ENCODE peak calls at places on chromosomes 13 and 19, in eight cellular contexts. One of them, this sample, is unnamed.

GRCh38 chr13:97124237-97124636 is 97.9 kb upstream of the MBNL2 start:
- DNase-seq in lower lobe of right lung: no peak
- DNase-seq in CD8-positive, alpha-beta memory T cell: no peak
- DNase-seq in A549: no peak
- DNase-seq in psoas muscle: no peak
- DNase-seq in upper lobe of right lung: no peak
- DNase-seq in tibial nerve: no peak
- DNase-seq in IMR-90: no peak
- DNase-seq in this sample: no peak

GRCh38 chr19:27772059-27772458 is 1440.9 kb downstream of the UQCRFS1 start:
- DNase-seq in upper lobe of right lung: no peak
- DNase-seq in A549: no peak
- DNase-seq in IMR-90: no peak
- DNase-seq in lower lobe of right lung: no peak
- DNase-seq in tibial nerve: no peak
- DNase-seq in CD8-positive, alpha-beta memory T cell: no peak
- DNase-seq in psoas muscle: no peak
- DNase-seq in this sample: no peak

GRCh38 chr19:30371157-30371845 is 883 bp upstream of the ZNF536 start:
- DNase-seq in IMR-90: no peak
- DNase-seq in CD8-positive, alpha-beta memory T cell: no peak
- DNase-seq in lower lobe of right lung: no peak
- DNase-seq in tibial nerve: no peak
- DNase-seq in A549: no peak
- DNase-seq in upper lobe of right lung: no peak
- DNase-seq in psoas muscle: no peak
- DNase-seq in this sample: no peak

GRCh38 chr13:66344770-66345367 is 885.3 kb downstream of the PCDH9 start:
- DNase-seq in psoas muscle: no peak
- DNase-seq in CD8-positive, alpha-beta memory T cell: no peak
- DNase-seq in lower lobe of right lung: no peak
- DNase-seq in A549: no peak
- DNase-seq in upper lobe of right lung: no peak
- DNase-seq in tibial nerve: no peak
- DNase-seq in IMR-90: no peak
- DNase-seq in this sample: no peak

GRCh38 chr19:289651-290538 is 1.3 kb downstream of the PLPP2 start:
- DNase-seq in tibial nerve: no peak
- DNase-seq in psoas muscle: peak; percentile 36
- DNase-seq in CD8-positive, alpha-beta memory T cell: no peak
- DNase-seq in IMR-90: peak; percentile 25
- DNase-seq in upper lobe of right lung: peak; percentile 72
- DNase-seq in lower lobe of right lung: peak; percentile 69
- DNase-seq in A549: peak; percentile 86
- DNase-seq in this sample: no peak

GRCh38 chr13:71621152-71622124 is 245.6 kb downstream of the DACH1 start:
- DNase-seq in psoas muscle: no peak
- DNase-seq in lower lobe of right lung: no peak
- DNase-seq in A549: no peak
- DNase-seq in CD8-positive, alpha-beta memory T cell: no peak
- DNase-seq in upper lobe of right lung: no peak
- DNase-seq in IMR-90: no peak
- DNase-seq in tibial nerve: no peak
- DNase-seq in this sample: no peak

GRCh38 chr13:51925865-51926527 is 64.2 kb downstream of the CCDC70 start:
- DNase-seq in A549: no peak
- DNase-seq in CD8-positive, alpha-beta memory T cell: no peak
- DNase-seq in IMR-90: no peak
- DNase-seq in psoas muscle: no peak
- DNase-seq in tibial nerve: no peak
- DNase-seq in upper lobe of right lung: no peak
- DNase-seq in lower lobe of right lung: no peak
- DNase-seq in this sample: no peak

GRCh38 chr13:109436055-109436622 is 350.2 kb downstream of the IRS2 start:
- DNase-seq in upper lobe of right lung: no peak
- DNase-seq in CD8-positive, alpha-beta memory T cell: no peak
- DNase-seq in tibial nerve: no peak
- DNase-seq in IMR-90: no peak
- DNase-seq in A549: no peak
- DNase-seq in psoas muscle: no peak
- DNase-seq in lower lobe of right lung: no peak
- DNase-seq in this sample: no peak

GRCh38 chr19:8208119-8208709 is 956 bp upstream of the CERS4 start:
- DNase-seq in IMR-90: no peak
- DNase-seq in psoas muscle: no peak
- DNase-seq in tibial nerve: no peak
- DNase-seq in lower lobe of right lung: peak; percentile 54
- DNase-seq in upper lobe of right lung: no peak
- DNase-seq in A549: no peak
- DNase-seq in CD8-positive, alpha-beta memory T cell: no peak
- DNase-seq in this sample: no peak

GRCh38 chr19:30671622-30672051 is 299.5 kb downstream of the ZNF536 start:
- DNase-seq in lower lobe of right lung: no peak
- DNase-seq in psoas muscle: no peak
- DNase-seq in tibial nerve: peak; percentile 68
- DNase-seq in IMR-90: no peak
- DNase-seq in A549: no peak
- DNase-seq in CD8-positive, alpha-beta memory T cell: no peak
- DNase-seq in upper lobe of right lung: no peak
- DNase-seq in this sample: no peak

GRCh38 chr13:29861694-29862110 is 11.3 kb upstream of the UBL3 start:
- DNase-seq in upper lobe of right lung: no peak
- DNase-seq in A549: peak; percentile 51
- DNase-seq in IMR-90: peak; percentile 97
- DNase-seq in psoas muscle: no peak
- DNase-seq in tibial nerve: no peak
- DNase-seq in CD8-positive, alpha-beta memory T cell: no peak
- DNase-seq in lower lobe of right lung: no peak
- DNase-seq in this sample: no peak

GRCh38 chr19:11265785-11266236 is 3.5 kb upstream of the DOCK6 start:
- DNase-seq in upper lobe of right lung: no peak
- DNase-seq in lower lobe of right lung: peak; percentile 68
- DNase-seq in psoas muscle: no peak
- DNase-seq in IMR-90: no peak
- DNase-seq in A549: peak; percentile 87
- DNase-seq in CD8-positive, alpha-beta memory T cell: no peak
- DNase-seq in tibial nerve: no peak
- DNase-seq in this sample: no peak

GRCh38 chr13:68996671-68997030 is 1111.0 kb upstream of the ATXN8OS start:
- DNase-seq in upper lobe of right lung: no peak
- DNase-seq in A549: no peak
- DNase-seq in lower lobe of right lung: no peak
- DNase-seq in psoas muscle: no peak
- DNase-seq in tibial nerve: no peak
- DNase-seq in CD8-positive, alpha-beta memory T cell: no peak
- DNase-seq in IMR-90: no peak
- DNase-seq in this sample: no peak

GRCh38 chr13:105462981-105463380 is 1072.5 kb downstream of the EFNB2 start:
- DNase-seq in psoas muscle: no peak
- DNase-seq in upper lobe of right lung: no peak
- DNase-seq in CD8-positive, alpha-beta memory T cell: no peak
- DNase-seq in tibial nerve: no peak
- DNase-seq in lower lobe of right lung: no peak
- DNase-seq in IMR-90: peak; percentile 62
- DNase-seq in A549: no peak
- DNase-seq in this sample: no peak

GRCh38 chr19:54882758-54883157 is 8.7 kb downstream of the FCAR start:
- DNase-seq in lower lobe of right lung: no peak
- DNase-seq in A549: peak; percentile 24
- DNase-seq in upper lobe of right lung: no peak
- DNase-seq in tibial nerve: no peak
- DNase-seq in CD8-positive, alpha-beta memory T cell: no peak
- DNase-seq in IMR-90: no peak
- DNase-seq in psoas muscle: no peak
- DNase-seq in this sample: peak; percentile 52

GRCh38 chr19:4064073-4064550 is 2.6 kb downstream of the ZBTB7A start:
- DNase-seq in psoas muscle: peak; percentile 72
- DNase-seq in lower lobe of right lung: peak; percentile 54
- DNase-seq in CD8-positive, alpha-beta memory T cell: no peak
- DNase-seq in tibial nerve: no peak
- DNase-seq in upper lobe of right lung: no peak
- DNase-seq in IMR-90: peak; percentile 37
- DNase-seq in A549: no peak
- DNase-seq in this sample: no peak
- H3K4me1 ChIP-seq in psoas muscle: peaks cover 51% of the 10 kb centered on the region
- H3K4me1 ChIP-seq in lower lobe of right lung: peaks cover 66% of the 10 kb centered on the region
- H3K4me1 ChIP-seq in CD8-positive, alpha-beta memory T cell: peaks cover 60% of the 10 kb centered on the region
- H3K4me1 ChIP-seq in tibial nerve: peaks cover 58% of the 10 kb centered on the region
- H3K4me1 ChIP-seq in upper lobe of right lung: peaks cover 60% of the 10 kb centered on the region
- H3K4me1 ChIP-seq in IMR-90: peaks cover 33% of the 10 kb centered on the region
- H3K4me1 ChIP-seq in A549: peaks cover 52% of the 10 kb centered on the region
- H3K4me1 ChIP-seq in this sample: peaks cover 75% of the 10 kb centered on the region

GRCh38 chr19:23075031-23075733 is 41.6 kb upstream of the ZNF730 start:
- DNase-seq in CD8-positive, alpha-beta memory T cell: no peak
- DNase-seq in lower lobe of right lung: peak; percentile 51
- DNase-seq in psoas muscle: peak; percentile 62
- DNase-seq in tibial nerve: no peak
- DNase-seq in A549: no peak
- DNase-seq in upper lobe of right lung: peak; percentile 80
- DNase-seq in IMR-90: peak; percentile 72
- DNase-seq in this sample: no peak
- H3K4me3 ChIP-seq in CD8-positive, alpha-beta memory T cell: no peak overlapping the region
- H3K4me3 ChIP-seq in lower lobe of right lung: peak overlapping the region; percentile 58
- H3K4me3 ChIP-seq in psoas muscle: peak overlapping the region; percentile 64
- H3K4me3 ChIP-seq in tibial nerve: peak overlapping the region; percentile 36
- H3K4me3 ChIP-seq in A549: no peak overlapping the region
- H3K4me3 ChIP-seq in upper lobe of right lung: peak overlapping the region; percentile 60
- H3K4me3 ChIP-seq in IMR-90: peak overlapping the region; percentile 96
- H3K4me3 ChIP-seq in this sample: no peak overlapping the region

GRCh38 chr13:40352807-40353562 is 313.5 kb downstream of the FOXO1 start:
- DNase-seq in lower lobe of right lung: no peak
- DNase-seq in psoas muscle: peak; percentile 83
- DNase-seq in tibial nerve: peak; percentile 21
- DNase-seq in CD8-positive, alpha-beta memory T cell: no peak
- DNase-seq in IMR-90: no peak
- DNase-seq in A549: no peak
- DNase-seq in upper lobe of right lung: no peak
- DNase-seq in this sample: no peak
- H3K4me1 ChIP-seq in lower lobe of right lung: peaks cover 16% of the 10 kb centered on the region
- H3K4me1 ChIP-seq in psoas muscle: peaks cover 36% of the 10 kb centered on the region
- H3K4me1 ChIP-seq in tibial nerve: peaks cover 17% of the 10 kb centered on the region
- H3K4me1 ChIP-seq in CD8-positive, alpha-beta memory T cell: no peaks in the 10 kb centered on the region
- H3K4me1 ChIP-seq in IMR-90: no peaks in the 10 kb centered on the region
- H3K4me1 ChIP-seq in A549: no peaks in the 10 kb centered on the region
- H3K4me1 ChIP-seq in upper lobe of right lung: peaks cover 17% of the 10 kb centered on the region
- H3K4me1 ChIP-seq in this sample: no peaks in the 10 kb centered on the region

GRCh38 chr19:1932395-1932794 is 8.6 kb upstream of the CSNK1G2 start:
- DNase-seq in IMR-90: no peak
- DNase-seq in lower lobe of right lung: no peak
- DNase-seq in upper lobe of right lung: no peak
- DNase-seq in A549: no peak
- DNase-seq in tibial nerve: no peak
- DNase-seq in CD8-positive, alpha-beta memory T cell: no peak
- DNase-seq in psoas muscle: no peak
- DNase-seq in this sample: no peak

GRCh38 chr19:1933942-1934341 is 7.0 kb upstream of the CSNK1G2 start:
- DNase-seq in lower lobe of right lung: no peak
- DNase-seq in CD8-positive, alpha-beta memory T cell: no peak
- DNase-seq in psoas muscle: no peak
- DNase-seq in upper lobe of right lung: no peak
- DNase-seq in tibial nerve: no peak
- DNase-seq in IMR-90: no peak
- DNase-seq in A549: no peak
- DNase-seq in this sample: no peak

GRCh38 chr19:1929051-1929742 is 11.8 kb upstream of the CSNK1G2 start:
- DNase-seq in IMR-90: peak; percentile 52
- DNase-seq in lower lobe of right lung: peak; percentile 89
- DNase-seq in upper lobe of right lung: peak; percentile 91
- DNase-seq in tibial nerve: peak; percentile 73
- DNase-seq in CD8-positive, alpha-beta memory T cell: peak; percentile 85
- DNase-seq in A549: peak; percentile 67
- DNase-seq in psoas muscle: peak; percentile 88
- DNase-seq in this sample: peak; percentile 84

GRCh38 chr19:1933245-1933644 is 7.7 kb upstream of the CSNK1G2 start:
- DNase-seq in psoas muscle: no peak
- DNase-seq in A549: no peak
- DNase-seq in tibial nerve: no peak
- DNase-seq in upper lobe of right lung: no peak
- DNase-seq in lower lobe of right lung: no peak
- DNase-seq in IMR-90: no peak
- DNase-seq in CD8-positive, alpha-beta memory T cell: no peak
- DNase-seq in this sample: no peak

DNA sequence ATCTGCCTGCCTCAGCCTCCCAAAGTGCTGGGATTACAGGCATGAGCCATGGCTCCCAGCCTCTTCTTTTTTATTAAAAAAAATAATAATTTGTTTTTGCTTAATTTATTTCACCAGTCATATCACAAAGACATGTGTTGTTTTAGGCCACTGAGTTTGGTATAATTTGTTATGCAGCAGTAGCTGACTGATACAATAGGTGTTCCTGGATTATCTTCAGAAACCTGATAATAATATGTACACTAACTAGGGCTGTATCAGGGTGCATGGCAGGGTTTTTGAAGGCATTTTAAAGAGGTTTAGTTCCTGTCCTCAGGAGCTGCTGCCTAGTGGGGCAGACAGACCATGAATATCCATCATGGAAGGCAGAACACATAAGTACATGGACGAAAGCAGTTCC is 9.5 kb upstream of the CSNK1G2 start:
- DNase-seq in A549: no peak
- DNase-seq in psoas muscle: no peak
- DNase-seq in lower lobe of right lung: no peak
- DNase-seq in IMR-90: no peak
- DNase-seq in CD8-positive, alpha-beta memory T cell: no peak
- DNase-seq in tibial nerve: no peak
- DNase-seq in upper lobe of right lung: no peak
- DNase-seq in this sample: no peak
- H3K4me3 ChIP-seq in A549: no peak overlapping the region
- H3K4me3 ChIP-seq in psoas muscle: no peak overlapping the region
- H3K4me3 ChIP-seq in lower lobe of right lung: no peak overlapping the region
- H3K4me3 ChIP-seq in IMR-90: no peak overlapping the region
- H3K4me3 ChIP-seq in CD8-positive, alpha-beta memory T cell: no peak overlapping the region
- H3K4me3 ChIP-seq in tibial nerve: no peak overlapping the region
- H3K4me3 ChIP-seq in upper lobe of right lung: no peak overlapping the region
- H3K4me3 ChIP-seq in this sample: no peak overlapping the region

GRCh38 chr19:42279902-42280760 is 11.1 kb downstream of the CIC start:
- DNase-seq in A549: peak; percentile 96
- DNase-seq in IMR-90: peak; percentile 83
- DNase-seq in upper lobe of right lung: peak; percentile 93
- DNase-seq in lower lobe of right lung: peak; percentile 89
- DNase-seq in tibial nerve: peak; percentile 93
- DNase-seq in psoas muscle: peak; percentile 93
- DNase-seq in CD8-positive, alpha-beta memory T cell: peak; percentile 89
- DNase-seq in this sample: peak; percentile 85
- H3K4me1 ChIP-seq in A549: peaks cover 55% of the 10 kb centered on the region
- H3K4me1 ChIP-seq in IMR-90: peaks cover 50% of the 10 kb centered on the region
- H3K4me1 ChIP-seq in upper lobe of right lung: peaks cover 68% of the 10 kb centered on the region
- H3K4me1 ChIP-seq in lower lobe of right lung: peaks cover 76% of the 10 kb centered on the region
- H3K4me1 ChIP-seq in tibial nerve: peaks cover 70% of the 10 kb centered on the region
- H3K4me1 ChIP-seq in psoas muscle: peaks cover 71% of the 10 kb centered on the region
- H3K4me1 ChIP-seq in CD8-positive, alpha-beta memory T cell: peaks cover 61% of the 10 kb centered on the region
- H3K4me1 ChIP-seq in this sample: peaks cover 66% of the 10 kb centered on the region

GRCh38 chr19:41706741-41707501 is 1.5 kb upstream of the CEACAM5 start:
- DNase-seq in upper lobe of right lung: peak; percentile 87
- DNase-seq in psoas muscle: peak; percentile 59
- DNase-seq in tibial nerve: no peak
- DNase-seq in A549: peak; percentile 91
- DNase-seq in IMR-90: no peak
- DNase-seq in CD8-positive, alpha-beta memory T cell: peak; percentile 67
- DNase-seq in lower lobe of right lung: peak; percentile 83
- DNase-seq in this sample: peak; percentile 51
- H3K4me3 ChIP-seq in upper lobe of right lung: peak overlapping the region; percentile 38
- H3K4me3 ChIP-seq in psoas muscle: no peak overlapping the region
- H3K4me3 ChIP-seq in tibial nerve: no peak overlapping the region
- H3K4me3 ChIP-seq in A549: peak overlapping the region; percentile 39
- H3K4me3 ChIP-seq in IMR-90: no peak overlapping the region
- H3K4me3 ChIP-seq in CD8-positive, alpha-beta memory T cell: peak overlapping the region; percentile 50
- H3K4me3 ChIP-seq in lower lobe of right lung: peak overlapping the region; percentile 48
- H3K4me3 ChIP-seq in this sample: no peak overlapping the region

GRCh38 chr19:45401815-45402468 is 2.9 kb downstream of the PPP1R13L start:
- DNase-seq in IMR-90: no peak
- DNase-seq in lower lobe of right lung: no peak
- DNase-seq in upper lobe of right lung: no peak
- DNase-seq in tibial nerve: no peak
- DNase-seq in CD8-positive, alpha-beta memory T cell: no peak
- DNase-seq in A549: no peak
- DNase-seq in psoas muscle: no peak
- DNase-seq in this sample: no peak
- H3K4me1 ChIP-seq in IMR-90: peaks cover 4% of the 10 kb centered on the region
- H3K4me1 ChIP-seq in lower lobe of right lung: peaks cover 53% of the 10 kb centered on the region
- H3K4me1 ChIP-seq in upper lobe of right lung: peaks cover 35% of the 10 kb centered on the region
- H3K4me1 ChIP-seq in tibial nerve: peaks cover 21% of the 10 kb centered on the region
- H3K4me1 ChIP-seq in CD8-positive, alpha-beta memory T cell: peaks cover 26% of the 10 kb centered on the region
- H3K4me1 ChIP-seq in A549: peaks cover 28% of the 10 kb centered on the region
- H3K4me1 ChIP-seq in psoas muscle: peaks cover 18% of the 10 kb centered on the region
- H3K4me1 ChIP-seq in this sample: peaks cover 43% of the 10 kb centered on the region